ENCODE peak calls at places on chromosome 3, in ten cellular contexts. W is osteoblast, J is foreskin fibroblast, U is GM06990, Z is A673, K is cardiac fibroblast, A is coronary artery, E is A549, Q is astrocyte of the spinal cord, X is lower leg skin. T is an unnamed sample.

GRCh38 chr3:182725372-182726251 is 67.7 kb upstream of the ATP11B start:
- DNase-seq in W (no peak), J (no peak), U (no peak), Z (peak; percentile 21), K (peak; percentile 18), A (no peak), E (no peak), Q (no peak), X (no peak), T (no peak)

GRCh38 chr3:190384241-190384863 is 3.6 kb upstream of the CLDN16 start:
- DNase-seq in W (no peak), J (peak; percentile 48), U (peak; percentile 39), Z (peak; percentile 88), K (peak; percentile 77), A (no peak), E (peak; percentile 91), Q (peak; percentile 61), X (peak; percentile 40), T (no peak)

GRCh38 chr3:140292154-140292553 is 357.2 kb downstream of the CLSTN2 start:
- DNase-seq in W (no peak), J (peak; percentile 33), U (no peak), Z (no peak), K (peak; percentile 66), A (no peak), E (no peak), Q (peak; percentile 33), X (no peak), T (no peak)

GRCh38 chr3:13582366-13583250 is 33.7 kb downstream of the FBLN2 start:
- DNase-seq in W (no peak), J (no peak), U (no peak), Z (no peak), K (no peak), A (no peak), E (no peak), Q (no peak), X (no peak), T (no peak)

GRCh38 chr3:123941150-123941941 is 19.7 kb downstream of the CCDC14 start:
- DNase-seq in W (no peak), J (no peak), U (no peak), Z (peak; percentile 8), K (no peak), A (no peak), E (no peak), Q (peak; percentile 16), X (no peak), T (no peak)

GRCh38 chr3:59300727-59301134 is 250.9 kb upstream of the CFAP20DC start:
- DNase-seq in W (no peak), J (no peak), U (no peak), Z (no peak), K (no peak), A (no peak), E (no peak), Q (no peak), X (no peak), T (no peak)

GRCh38 chr3:12440927-12441326 is 43.4 kb upstream of the TSEN2 start:
- DNase-seq in W (peak; percentile 80), J (peak; percentile 51), U (no peak), Z (no peak), K (peak; percentile 37), A (no peak), E (no peak), Q (peak; percentile 86), X (no peak), T (no peak)

GRCh38 chr3:134485075-134485536 is 679 bp downstream of the ANAPC13 start:
- DNase-seq in W (peak; percentile 21), J (no peak), U (no peak), Z (no peak), K (peak; percentile 48), A (no peak), E (peak; percentile 12), Q (no peak), X (no peak), T (no peak)

GRCh38 chr3:130759692-130760338 is 13.2 kb upstream of the PIK3R4 start:
- DNase-seq in W (peak; percentile 74), J (peak; percentile 28), U (no peak), Z (peak; percentile 72), K (peak; percentile 75), A (no peak), E (peak; percentile 52), Q (peak; percentile 52), X (peak; percentile 43), T (no peak)

GRCh38 chr3:129623447-129624118 is 17.1 kb upstream of the PLXND1 start:
- DNase-seq in W (peak; percentile 86), J (no peak), U (no peak), Z (no peak), K (peak; percentile 59), A (peak; percentile 84), E (peak; percentile 36), Q (peak; percentile 43), X (no peak), T (no peak)

GRCh38 chr3:40237892-40238571 is 71.5 kb upstream of the EIF1B start:
- DNase-seq in W (no peak), J (peak; percentile 14), U (no peak), Z (no peak), K (peak; percentile 14), A (no peak), E (peak; percentile 5), Q (no peak), X (no peak), T (no peak)

GRCh38 chr3:30370681-30371271 is 235.6 kb upstream of the TGFBR2 start:
- DNase-seq in W (peak; percentile 79), J (no peak), U (no peak), Z (no peak), K (peak; percentile 26), A (no peak), E (peak; percentile 85), Q (peak; percentile 71), X (no peak), T (peak; percentile 50)

GRCh38 chr3:177426151-177426904 is 229.0 kb upstream of the TBL1XR1 start:
- DNase-seq in W (no peak), J (no peak), U (no peak), Z (no peak), K (peak; percentile 19), A (no peak), E (no peak), Q (no peak), X (no peak), T (no peak)

GRCh38 chr3:194865081-194865480 is 179.4 kb downstream of the FAM43A start:
- DNase-seq in W (no peak), J (no peak), U (no peak), Z (no peak), K (no peak), A (no peak), E (no peak), Q (no peak), X (no peak), T (no peak)

GRCh38 chr3:171348121-171348520 is 112.1 kb downstream of the TNIK start:
- DNase-seq in W (no peak), J (no peak), U (no peak), Z (peak; percentile 86), K (peak; percentile 58), A (no peak), E (no peak), Q (peak; percentile 67), X (no peak), T (peak; percentile 40)

DNA sequence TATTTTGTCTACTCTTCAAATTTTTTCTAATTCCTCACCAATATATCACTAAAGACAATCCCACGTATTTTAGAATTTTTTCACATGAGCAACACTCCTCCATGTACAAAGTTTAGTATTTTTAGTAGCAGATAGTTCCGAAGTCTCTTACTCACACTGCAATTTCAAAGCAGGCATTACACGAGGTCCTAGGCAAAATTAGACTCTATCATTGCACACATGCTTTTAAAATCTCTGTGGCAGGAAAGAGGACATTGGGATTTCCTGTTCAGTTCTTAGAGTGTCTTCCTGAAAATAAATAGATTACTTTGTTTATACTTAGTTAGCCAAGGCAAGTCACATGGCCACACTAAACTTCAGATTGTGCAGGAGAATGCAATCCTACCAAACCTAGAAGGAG is 847.7 kb downstream of the ROBO2 start:
- DNase-seq in W (no peak), J (no peak), U (no peak), Z (peak; percentile 28), K (peak; percentile 1), A (no peak), E (no peak), Q (no peak), X (no peak), T (peak; percentile 3)
- TF ChIP-seq CTCF in W (no peak), J (no peak), U (no peak), Z (no peak), K (no peak), A (no peak), E (no peak), Q (no peak), X (no peak), T (no peak)

DNA sequence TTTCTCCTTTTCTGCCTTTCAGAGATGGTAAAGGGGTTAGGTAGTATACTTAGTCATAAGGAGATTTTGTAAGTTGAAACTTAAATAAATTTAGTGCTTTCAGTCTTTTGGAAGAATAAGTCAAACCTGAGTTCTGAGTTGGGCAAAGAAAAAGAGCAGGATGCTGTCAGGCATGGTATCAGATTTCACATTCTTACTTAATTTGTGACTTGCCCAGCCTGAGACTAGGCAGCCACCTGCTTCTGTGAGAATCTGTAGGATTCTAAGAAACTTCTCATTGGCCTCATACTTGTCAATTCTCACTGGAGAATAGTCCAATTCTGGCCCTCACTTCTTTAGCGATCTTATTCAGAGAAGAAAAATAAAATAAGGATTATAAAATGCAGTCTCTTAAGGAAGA is 577.5 kb downstream of the DIPK2A start:
- DNase-seq in W (no peak), J (peak; percentile 5), U (no peak), Z (peak; percentile 39), K (no peak), A (no peak), E (no peak), Q (no peak), X (no peak), T (no peak)
- H3K4me3 ChIP-seq in W (no peak overlapping the region), J (no peak overlapping the region), U (no peak overlapping the region), Z (no peak overlapping the region), K (no peak overlapping the region), A (no peak overlapping the region), E (no peak overlapping the region), Q (no peak overlapping the region), X (no peak overlapping the region), T (no peak overlapping the region)

GRCh38 chr3:114213669-114214541 is 23.5 kb downstream of the ZNF80 start:
- DNase-seq in W (no peak), J (peak; percentile 98), U (peak; percentile 80), Z (peak; percentile 71), K (peak; percentile 91), A (no peak), E (peak; percentile 4), Q (peak; percentile 84), X (peak; percentile 20), T (peak; percentile 33)
- TF ChIP-seq CTCF in W (no peak), J (no peak), U (peak; percentile 20), Z (peak; percentile 39), K (no peak), A (no peak), E (no peak), Q (no peak), X (no peak), T (no peak)

GRCh38 chr3:136332302-136332701 is 82.2 kb downstream of the PCCB start:
- DNase-seq in W (no peak), J (no peak), U (no peak), Z (no peak), K (no peak), A (no peak), E (no peak), Q (no peak), X (no peak), T (no peak)
- H3K4me3 ChIP-seq in W (no peak overlapping the region), J (no peak overlapping the region), U (no peak overlapping the region), Z (no peak overlapping the region), K (no peak overlapping the region), A (no peak overlapping the region), E (no peak overlapping the region), Q (no peak overlapping the region), X (no peak overlapping the region), T (no peak overlapping the region)

GRCh38 chr3:156448300-156448699 is 106.6 kb downstream of the SSR3 start:
- DNase-seq in W (peak; percentile 81), J (no peak), U (no peak), Z (peak; percentile 70), K (peak; percentile 61), A (no peak), E (peak; percentile 41), Q (peak; percentile 43), X (no peak), T (no peak)
- TF ChIP-seq CTCF in W (peak; percentile 72), J (peak; percentile 64), U (peak; percentile 68), Z (peak; percentile 70), K (peak; percentile 65), A (no peak), E (no peak), Q (peak; percentile 73), X (no peak), T (peak; percentile 62)